ENCODE peak calls at places on chromosomes 1 and 21, in six cellular contexts. E is neuronal stem cell, Z is cardiac muscle cell, S is adipocyte, D is heart right ventricle, X is NT2/D1. J is an unnamed sample. For H3K4me1, the result is how much of the 10 kb centered on the place peaks cover.

GRCh38 chr1:179178965-179179364 is 50.5 kb downstream of the ABL2 start:
- DNase-seq in E (no peak), Z (peak), S (peak), D (no peak), X (no peak), J (peak)

GRCh38 chr1:203934027-203934426 is 72.6 kb downstream of the SNRPE start:
- DNase-seq in E (no peak), Z (no peak), S (no peak), D (no peak), X (no peak), J (no peak)

GRCh38 chr1:226799634-226800281 is 60.7 kb upstream of the ITPKB start:
- DNase-seq in E (no peak), Z (no peak), S (no peak), D (no peak), X (no peak), J (no peak)

GRCh38 chr1:245401881-245402598 is 247.3 kb downstream of the KIF26B start:
- DNase-seq in E (no peak), Z (no peak), S (no peak), D (no peak), X (no peak), J (no peak)

GRCh38 chr21:35686156-35686555 is 374.2 kb downstream of the SETD4 start:
- DNase-seq in E (no peak), Z (no peak), S (no peak), D (no peak), X (no peak), J (no peak)

GRCh38 chr21:27425172-27425571 is 458.3 kb upstream of the ADAMTS5 start:
- DNase-seq in E (no peak), Z (peak), S (no peak), D (no peak), X (peak), J (no peak)

GRCh38 chr1:1157914-1158710 is 15.6 kb upstream of the TTLL10 start:
- DNase-seq in E (peak), Z (peak), S (peak), D (peak), X (no peak), J (no peak)

GRCh38 chr1:38084700-38085099 is 38.1 kb upstream of the POU3F1 start:
- DNase-seq in E (no peak), Z (no peak), S (no peak), D (peak), X (no peak), J (no peak)

GRCh38 chr1:22913421-22913820 is 59.2 kb downstream of the LACTBL1 start:
- DNase-seq in E (no peak), Z (no peak), S (no peak), D (no peak), X (no peak), J (no peak)

GRCh38 chr1:5559078-5559477 is 433.1 kb downstream of the NPHP4 start:
- DNase-seq in E (no peak), Z (no peak), S (no peak), D (no peak), X (no peak), J (no peak)

GRCh38 chr21:30336596-30336995 is 898 bp downstream of the KRTAP27-1 start:
- DNase-seq in E (no peak), Z (peak), S (peak), D (no peak), X (no peak), J (no peak)

GRCh38 chr1:96367791-96368190 is 353.8 kb upstream of the PTBP2 start:
- DNase-seq in E (no peak), Z (no peak), S (peak), D (no peak), X (no peak), J (peak)

GRCh38 chr1:36304970-36305914 is 926 bp upstream of the SH3D21 start:
- DNase-seq in E (no peak), Z (no peak), S (no peak), D (no peak), X (no peak), J (no peak)

GRCh38 chr1:106924360-106924759 is 132.1 kb upstream of the PRMT6 start:
- DNase-seq in E (peak), Z (peak), S (no peak), D (no peak), X (peak), J (peak)

DNA sequence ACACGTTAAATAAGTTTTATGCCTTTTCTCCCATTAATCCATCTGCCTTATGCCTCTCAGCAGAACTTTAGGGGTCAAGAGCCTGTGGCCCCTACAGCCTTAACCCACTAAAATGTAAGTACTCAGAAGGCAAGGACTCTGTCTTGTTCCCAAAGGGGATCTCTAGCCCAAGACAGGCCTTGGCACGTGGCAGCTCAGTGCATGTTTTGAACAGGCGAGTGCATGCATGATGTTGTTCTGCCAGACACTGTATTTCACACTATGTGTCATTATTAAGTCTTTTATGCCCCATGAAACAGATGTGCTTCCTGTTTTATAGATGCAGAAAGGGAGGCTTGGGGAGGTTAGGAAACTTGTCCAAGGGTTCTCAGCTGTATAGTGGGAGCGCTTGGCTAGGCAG is 102.8 kb downstream of the ETS2 start:
- DNase-seq in E (no peak), Z (no peak), S (no peak), D (no peak), X (no peak), J (no peak)
- H3K4me1 ChIP-seq in E (under half), Z (under half), S (under half), D (half or more), X (under half), J (under half)

GRCh38 chr1:152458384-152459185 is 44.5 kb upstream of the CRNN start:
- DNase-seq in E (peak), Z (peak), S (peak), D (peak), X (peak), J (peak)
- H3K4me1 ChIP-seq in E (under half), Z (under half), S (under half), D (under half), X (under half), J (under half)

DNA sequence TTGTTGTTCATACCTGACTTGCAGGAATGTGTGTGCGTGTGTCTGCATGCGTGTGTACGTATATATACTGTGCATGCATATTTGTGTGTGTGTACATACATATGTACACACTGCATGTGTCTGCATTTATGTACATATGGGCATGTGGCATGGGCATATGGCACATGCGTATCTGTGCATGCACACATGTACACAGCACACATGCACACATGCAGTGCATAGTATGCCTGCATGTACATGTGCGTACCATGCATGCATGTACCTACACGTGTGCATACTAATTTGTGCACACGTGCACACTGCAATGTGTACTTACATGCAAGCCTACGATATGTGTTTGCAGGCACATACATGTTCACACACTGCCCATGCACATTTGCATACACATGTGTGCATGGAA is 43.9 kb downstream of the GALNT2 start:
- DNase-seq in E (no peak), Z (no peak), S (no peak), D (no peak), X (no peak), J (no peak)
- H3K4me1 ChIP-seq in E (under half), Z (under half), S (half or more), D (under half), X (under half), J (under half)

GRCh38 chr1:113982955-113983742 is 3.9 kb downstream of the OLFML3 start:
- DNase-seq in E (no peak), Z (no peak), S (no peak), D (no peak), X (no peak), J (no peak)

GRCh38 chr1:113984710-113985109 is 5.4 kb downstream of the OLFML3 start:
- DNase-seq in E (no peak), Z (no peak), S (no peak), D (no peak), X (no peak), J (peak)

GRCh38 chr1:113983826-113984225 is 4.6 kb downstream of the OLFML3 start:
- DNase-seq in E (no peak), Z (no peak), S (no peak), D (no peak), X (no peak), J (no peak)

GRCh38 chr1:113980120-113980519 is 846 bp downstream of the OLFML3 start:
- DNase-seq in E (no peak), Z (peak), S (peak), D (peak), X (no peak), J (peak)

DNA sequence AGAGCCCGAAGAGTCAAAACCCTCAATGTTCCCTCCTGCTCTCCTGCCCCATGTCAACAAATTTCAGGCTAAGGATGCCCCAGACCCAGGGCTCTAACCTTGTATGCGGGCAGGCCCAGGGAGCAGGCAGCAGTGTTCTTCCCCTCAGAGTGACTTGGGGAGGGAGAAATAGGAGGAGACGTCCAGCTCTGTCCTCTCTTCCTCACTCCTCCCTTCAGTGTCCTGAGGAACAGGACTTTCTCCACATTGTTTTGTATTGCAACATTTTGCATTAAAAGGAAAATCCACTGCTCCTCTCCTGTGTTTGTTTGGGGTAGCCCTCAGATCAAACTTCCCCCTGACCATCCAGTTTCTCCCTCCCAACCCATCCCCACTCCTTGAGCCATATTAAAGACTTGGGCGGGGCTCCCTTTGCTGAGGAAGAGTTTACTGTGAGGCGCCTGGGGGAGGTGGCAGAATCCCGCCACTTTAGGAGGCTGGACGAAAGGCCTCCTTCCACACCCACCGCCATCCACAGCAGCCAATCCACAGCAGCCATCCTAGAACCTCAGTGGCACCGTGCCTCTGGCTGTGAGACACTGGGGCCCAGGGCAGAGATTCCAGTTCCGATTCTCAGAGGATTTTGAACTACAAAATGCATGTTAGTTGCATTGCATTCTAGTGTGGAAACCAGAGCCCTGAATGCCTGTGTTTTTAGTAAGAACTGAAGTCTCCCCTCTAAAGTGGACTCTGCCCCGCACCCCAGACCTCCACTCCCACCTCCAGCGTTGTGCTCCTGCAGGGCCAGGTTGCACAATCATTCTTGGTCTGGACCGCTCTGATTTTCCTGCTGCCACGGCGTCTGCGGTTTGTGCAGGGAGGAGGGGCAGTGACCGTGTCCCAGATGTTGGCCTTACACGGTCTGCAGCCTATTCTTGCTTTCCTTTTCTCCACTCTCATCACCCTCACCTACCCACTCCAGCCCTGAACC is 3.0 kb downstream of the OLFML3 start:
- DNase-seq in E (no peak), Z (peak), S (peak), D (peak), X (no peak), J (peak)
- H3K4me1 ChIP-seq in E (under half), Z (under half), S (half or more), D (half or more), X (under half), J (under half)

DNA sequence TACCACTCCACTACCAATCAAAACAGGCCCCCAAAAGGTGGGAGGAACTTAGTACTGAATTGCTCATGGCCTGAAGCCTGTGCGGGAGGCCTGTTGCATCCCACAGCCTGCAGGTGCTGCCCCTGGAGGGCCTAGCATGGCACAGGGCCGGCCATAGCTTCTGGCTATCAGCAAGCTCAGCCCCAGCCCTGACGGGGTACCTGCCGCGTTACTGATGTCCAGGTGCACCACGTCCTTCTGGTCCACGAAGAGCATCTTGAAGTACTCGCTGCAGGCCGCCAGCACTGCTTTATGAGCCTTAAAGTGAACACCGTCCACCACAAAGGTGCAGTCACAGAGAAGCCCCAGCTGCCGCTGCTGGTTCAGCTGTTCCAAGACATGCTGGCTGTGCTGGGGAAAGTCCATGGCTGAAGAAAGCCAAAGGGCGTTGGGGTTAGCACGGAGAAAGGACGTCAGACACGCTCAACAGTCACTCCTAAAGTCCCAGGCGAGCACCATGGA is 27.8 kb downstream of the ZBTB17 start:
- DNase-seq in E (no peak), Z (no peak), S (no peak), D (no peak), X (no peak), J (no peak)
- H3K4me1 ChIP-seq in E (under half), Z (under half), S (half or more), D (half or more), X (under half), J (under half)